ENCODE peak calls at places on chromosomes 12 and 14, in nine cellular contexts. One of them, this sample, is unnamed.

GRCh38 chr14:105087308-105087962 is 22.2 kb upstream of the GPR132 start:
- DNase-seq in OCI-LY7: no peak
- DNase-seq in heart right ventricle: peak
- DNase-seq in uterus: peak
- DNase-seq in GM23248: peak
- DNase-seq in body of pancreas: peak
- DNase-seq in CD4-positive, alpha-beta memory T cell: no peak
- DNase-seq in trophoblast cell: peak
- DNase-seq in caudate nucleus: no peak
- DNase-seq in this sample: peak

GRCh38 chr12:67705394-67706370 is 57.1 kb downstream of the DYRK2 start:
- DNase-seq in OCI-LY7: no peak
- DNase-seq in heart right ventricle: no peak
- DNase-seq in uterus: no peak
- DNase-seq in GM23248: peak
- DNase-seq in body of pancreas: no peak
- DNase-seq in CD4-positive, alpha-beta memory T cell: no peak
- DNase-seq in trophoblast cell: no peak
- DNase-seq in caudate nucleus: no peak
- DNase-seq in this sample: no peak

GRCh38 chr14:54776361-54777001 is 126.1 kb downstream of the GCH1 start:
- DNase-seq in OCI-LY7: no peak
- DNase-seq in heart right ventricle: peak
- DNase-seq in uterus: no peak
- DNase-seq in GM23248: peak
- DNase-seq in body of pancreas: peak
- DNase-seq in CD4-positive, alpha-beta memory T cell: peak
- DNase-seq in trophoblast cell: no peak
- DNase-seq in caudate nucleus: no peak
- DNase-seq in this sample: no peak

GRCh38 chr12:66823857-66824570 is 145.1 kb upstream of the GRIP1 start:
- DNase-seq in OCI-LY7: no peak
- DNase-seq in heart right ventricle: no peak
- DNase-seq in uterus: no peak
- DNase-seq in GM23248: no peak
- DNase-seq in body of pancreas: no peak
- DNase-seq in CD4-positive, alpha-beta memory T cell: no peak
- DNase-seq in trophoblast cell: peak
- DNase-seq in caudate nucleus: no peak
- DNase-seq in this sample: no peak

GRCh38 chr14:101151930-101152310 is 248.4 kb upstream of the RTL1 start:
- DNase-seq in OCI-LY7: no peak
- DNase-seq in heart right ventricle: no peak
- DNase-seq in uterus: no peak
- DNase-seq in GM23248: peak
- DNase-seq in body of pancreas: no peak
- DNase-seq in CD4-positive, alpha-beta memory T cell: no peak
- DNase-seq in trophoblast cell: no peak
- DNase-seq in caudate nucleus: no peak
- DNase-seq in this sample: no peak

GRCh38 chr12:77120695-77121094 is 55.3 kb upstream of the E2F7 start:
- DNase-seq in OCI-LY7: no peak
- DNase-seq in heart right ventricle: no peak
- DNase-seq in uterus: no peak
- DNase-seq in GM23248: peak
- DNase-seq in body of pancreas: no peak
- DNase-seq in CD4-positive, alpha-beta memory T cell: no peak
- DNase-seq in trophoblast cell: no peak
- DNase-seq in caudate nucleus: no peak
- DNase-seq in this sample: no peak

GRCh38 chr14:80634106-80634758 is 307.3 kb downstream of the CEP128 start:
- DNase-seq in OCI-LY7: no peak
- DNase-seq in heart right ventricle: no peak
- DNase-seq in uterus: no peak
- DNase-seq in GM23248: peak
- DNase-seq in body of pancreas: no peak
- DNase-seq in CD4-positive, alpha-beta memory T cell: no peak
- DNase-seq in trophoblast cell: no peak
- DNase-seq in caudate nucleus: no peak
- DNase-seq in this sample: no peak

GRCh38 chr14:55718551-55718950 is 138.5 kb downstream of the KTN1 start:
- DNase-seq in OCI-LY7: no peak
- DNase-seq in heart right ventricle: no peak
- DNase-seq in uterus: no peak
- DNase-seq in GM23248: no peak
- DNase-seq in body of pancreas: no peak
- DNase-seq in CD4-positive, alpha-beta memory T cell: no peak
- DNase-seq in trophoblast cell: no peak
- DNase-seq in caudate nucleus: no peak
- DNase-seq in this sample: no peak

GRCh38 chr12:44889162-44889561 is 13.0 kb upstream of the NELL2 start:
- DNase-seq in OCI-LY7: no peak
- DNase-seq in heart right ventricle: no peak
- DNase-seq in uterus: no peak
- DNase-seq in GM23248: no peak
- DNase-seq in body of pancreas: no peak
- DNase-seq in CD4-positive, alpha-beta memory T cell: no peak
- DNase-seq in trophoblast cell: no peak
- DNase-seq in caudate nucleus: no peak
- DNase-seq in this sample: no peak

GRCh38 chr12:115203661-115204060 is 519.7 kb upstream of the TBX3 start:
- DNase-seq in OCI-LY7: no peak
- DNase-seq in heart right ventricle: no peak
- DNase-seq in uterus: no peak
- DNase-seq in GM23248: peak
- DNase-seq in body of pancreas: no peak
- DNase-seq in CD4-positive, alpha-beta memory T cell: no peak
- DNase-seq in trophoblast cell: no peak
- DNase-seq in caudate nucleus: no peak
- DNase-seq in this sample: no peak

GRCh38 chr12:47612953-47613352 is 92.9 kb downstream of the RPAP3 start:
- DNase-seq in OCI-LY7: no peak
- DNase-seq in heart right ventricle: no peak
- DNase-seq in uterus: no peak
- DNase-seq in GM23248: no peak
- DNase-seq in body of pancreas: no peak
- DNase-seq in CD4-positive, alpha-beta memory T cell: no peak
- DNase-seq in trophoblast cell: no peak
- DNase-seq in caudate nucleus: no peak
- DNase-seq in this sample: no peak

GRCh38 chr12:4148418-4149056 is 125.0 kb upstream of the CCND2 start:
- DNase-seq in OCI-LY7: peak
- DNase-seq in heart right ventricle: peak
- DNase-seq in uterus: no peak
- DNase-seq in GM23248: no peak
- DNase-seq in body of pancreas: peak
- DNase-seq in CD4-positive, alpha-beta memory T cell: peak
- DNase-seq in trophoblast cell: peak
- DNase-seq in caudate nucleus: no peak
- DNase-seq in this sample: peak

GRCh38 chr14:85530626-85531025 is 682 bp downstream of the FLRT2 start:
- DNase-seq in OCI-LY7: no peak
- DNase-seq in heart right ventricle: no peak
- DNase-seq in uterus: no peak
- DNase-seq in GM23248: peak
- DNase-seq in body of pancreas: no peak
- DNase-seq in CD4-positive, alpha-beta memory T cell: no peak
- DNase-seq in trophoblast cell: no peak
- DNase-seq in caudate nucleus: no peak
- DNase-seq in this sample: no peak

GRCh38 chr14:85531141-85531593 is 1.2 kb downstream of the FLRT2 start:
- DNase-seq in OCI-LY7: no peak
- DNase-seq in heart right ventricle: peak
- DNase-seq in uterus: peak
- DNase-seq in GM23248: peak
- DNase-seq in body of pancreas: peak
- DNase-seq in CD4-positive, alpha-beta memory T cell: no peak
- DNase-seq in trophoblast cell: no peak
- DNase-seq in caudate nucleus: no peak
- DNase-seq in this sample: no peak

GRCh38 chr14:85528882-85529585 is 910 bp upstream of the FLRT2 start:
- DNase-seq in OCI-LY7: no peak
- DNase-seq in heart right ventricle: no peak
- DNase-seq in uterus: no peak
- DNase-seq in GM23248: peak
- DNase-seq in body of pancreas: peak
- DNase-seq in CD4-positive, alpha-beta memory T cell: no peak
- DNase-seq in trophoblast cell: peak
- DNase-seq in caudate nucleus: no peak
- DNase-seq in this sample: no peak

GRCh38 chr14:85528080-85528881 is 1.7 kb upstream of the FLRT2 start:
- DNase-seq in OCI-LY7: no peak
- DNase-seq in heart right ventricle: no peak
- DNase-seq in uterus: no peak
- DNase-seq in GM23248: peak
- DNase-seq in body of pancreas: peak
- DNase-seq in CD4-positive, alpha-beta memory T cell: no peak
- DNase-seq in trophoblast cell: no peak
- DNase-seq in caudate nucleus: no peak
- DNase-seq in this sample: peak

GRCh38 chr14:85529803-85530574 is at the start of gene FLRT2:
- DNase-seq in OCI-LY7: no peak
- DNase-seq in heart right ventricle: peak
- DNase-seq in uterus: peak
- DNase-seq in GM23248: peak
- DNase-seq in body of pancreas: peak
- DNase-seq in CD4-positive, alpha-beta memory T cell: no peak
- DNase-seq in trophoblast cell: no peak
- DNase-seq in caudate nucleus: no peak
- DNase-seq in this sample: no peak
- H3K27ac ChIP-seq in OCI-LY7: no peak
- H3K27ac ChIP-seq in heart right ventricle: peak
- H3K27ac ChIP-seq in uterus: peak
- H3K27ac ChIP-seq in GM23248: peak
- H3K27ac ChIP-seq in body of pancreas: peak
- H3K27ac ChIP-seq in CD4-positive, alpha-beta memory T cell: no peak
- H3K27ac ChIP-seq in trophoblast cell: no peak
- H3K27ac ChIP-seq in caudate nucleus: peak
- H3K27ac ChIP-seq in this sample: no peak

GRCh38 chr12:46406352-46407027 is 33.9 kb upstream of the SLC38A2 start:
- DNase-seq in OCI-LY7: no peak
- DNase-seq in heart right ventricle: no peak
- DNase-seq in uterus: no peak
- DNase-seq in GM23248: peak
- DNase-seq in body of pancreas: no peak
- DNase-seq in CD4-positive, alpha-beta memory T cell: no peak
- DNase-seq in trophoblast cell: no peak
- DNase-seq in caudate nucleus: no peak
- DNase-seq in this sample: no peak
- H3K27ac ChIP-seq in OCI-LY7: no peak
- H3K27ac ChIP-seq in heart right ventricle: no peak
- H3K27ac ChIP-seq in uterus: peak
- H3K27ac ChIP-seq in GM23248: no peak
- H3K27ac ChIP-seq in body of pancreas: no peak
- H3K27ac ChIP-seq in CD4-positive, alpha-beta memory T cell: no peak
- H3K27ac ChIP-seq in trophoblast cell: no peak
- H3K27ac ChIP-seq in caudate nucleus: no peak
- H3K27ac ChIP-seq in this sample: no peak

DNA sequence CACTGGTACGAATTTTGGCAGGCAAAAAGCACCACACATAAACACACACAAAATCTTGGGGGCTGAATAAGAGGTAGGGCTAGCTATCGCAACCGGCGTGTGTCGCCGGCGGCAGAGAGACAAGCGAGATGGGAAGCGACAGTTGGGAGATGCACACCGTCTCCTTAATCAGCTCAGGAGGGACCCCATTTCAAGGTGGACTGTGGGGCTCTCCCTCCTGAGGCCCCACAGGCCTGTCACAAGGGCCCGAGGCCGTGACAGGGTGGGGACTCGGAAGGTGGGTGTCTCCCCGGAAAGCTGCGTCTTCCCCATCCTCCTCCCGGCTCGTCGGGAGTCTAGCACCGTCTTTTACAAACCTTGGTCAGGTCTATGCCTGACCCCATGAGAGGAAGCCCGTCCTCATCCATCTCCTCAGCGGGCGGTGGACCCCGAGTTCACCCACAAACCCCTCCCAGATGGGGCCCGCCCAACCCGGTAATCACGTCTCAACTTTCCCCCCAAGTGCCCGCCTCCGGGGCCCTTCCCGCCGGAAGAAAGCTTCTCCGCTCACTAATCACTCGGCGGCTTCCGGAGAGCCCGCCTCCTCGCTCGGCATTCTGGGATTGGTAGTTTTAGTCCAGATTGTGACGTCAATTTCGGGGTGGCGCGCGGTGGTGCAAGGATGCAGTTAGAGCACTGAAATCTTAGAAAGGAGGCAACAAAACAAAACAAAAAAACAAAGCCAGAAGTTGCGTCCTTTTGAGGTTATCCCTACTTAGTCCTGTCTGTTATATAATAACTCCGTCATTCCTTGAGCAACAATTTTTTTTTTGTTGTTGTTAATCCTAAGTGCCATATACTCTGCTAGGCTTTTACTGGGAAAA is at the start of gene WASHC3:
- DNase-seq in OCI-LY7: peak
- DNase-seq in heart right ventricle: peak
- DNase-seq in uterus: peak
- DNase-seq in GM23248: peak
- DNase-seq in body of pancreas: peak
- DNase-seq in CD4-positive, alpha-beta memory T cell: peak
- DNase-seq in trophoblast cell: peak
- DNase-seq in caudate nucleus: peak
- DNase-seq in this sample: peak
- H3K27ac ChIP-seq in OCI-LY7: peak
- H3K27ac ChIP-seq in heart right ventricle: peak
- H3K27ac ChIP-seq in uterus: peak
- H3K27ac ChIP-seq in GM23248: peak
- H3K27ac ChIP-seq in body of pancreas: peak
- H3K27ac ChIP-seq in CD4-positive, alpha-beta memory T cell: peak
- H3K27ac ChIP-seq in trophoblast cell: no peak
- H3K27ac ChIP-seq in caudate nucleus: peak
- H3K27ac ChIP-seq in this sample: peak

GRCh38 chr14:92516344-92516965 is 2.9 kb downstream of the RIN3 start:
- DNase-seq in OCI-LY7: no peak
- DNase-seq in heart right ventricle: no peak
- DNase-seq in uterus: no peak
- DNase-seq in GM23248: no peak
- DNase-seq in body of pancreas: no peak
- DNase-seq in CD4-positive, alpha-beta memory T cell: no peak
- DNase-seq in trophoblast cell: no peak
- DNase-seq in caudate nucleus: no peak
- DNase-seq in this sample: no peak
- H3K27ac ChIP-seq in OCI-LY7: no peak
- H3K27ac ChIP-seq in heart right ventricle: peak
- H3K27ac ChIP-seq in uterus: no peak
- H3K27ac ChIP-seq in GM23248: no peak
- H3K27ac ChIP-seq in body of pancreas: no peak
- H3K27ac ChIP-seq in CD4-positive, alpha-beta memory T cell: no peak
- H3K27ac ChIP-seq in trophoblast cell: no peak
- H3K27ac ChIP-seq in caudate nucleus: no peak
- H3K27ac ChIP-seq in this sample: no peak

DNA sequence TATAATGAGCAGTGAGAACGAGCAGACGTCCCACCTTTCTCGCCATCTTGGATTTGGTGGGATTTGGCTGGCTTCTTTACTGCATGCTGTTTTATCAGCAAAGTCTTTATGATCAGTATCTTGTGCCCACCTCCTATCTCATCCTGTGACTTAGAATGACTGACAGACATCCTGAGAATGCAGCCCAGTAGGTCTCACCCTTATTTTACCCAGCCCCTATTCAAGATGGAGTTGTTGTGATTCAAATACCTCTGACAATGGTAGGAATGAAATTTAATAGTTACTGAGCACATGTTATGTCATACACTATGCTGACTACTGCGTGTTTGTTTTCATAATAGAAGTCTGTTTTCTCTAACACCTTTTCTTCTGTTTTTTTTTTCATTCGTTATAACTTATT is 1.9 kb downstream of the TMTC3 start:
- DNase-seq in OCI-LY7: no peak
- DNase-seq in heart right ventricle: no peak
- DNase-seq in uterus: no peak
- DNase-seq in GM23248: no peak
- DNase-seq in body of pancreas: no peak
- DNase-seq in CD4-positive, alpha-beta memory T cell: no peak
- DNase-seq in trophoblast cell: peak
- DNase-seq in caudate nucleus: no peak
- DNase-seq in this sample: no peak
- H3K27ac ChIP-seq in OCI-LY7: no peak
- H3K27ac ChIP-seq in heart right ventricle: no peak
- H3K27ac ChIP-seq in uterus: no peak
- H3K27ac ChIP-seq in GM23248: no peak
- H3K27ac ChIP-seq in body of pancreas: no peak
- H3K27ac ChIP-seq in CD4-positive, alpha-beta memory T cell: no peak
- H3K27ac ChIP-seq in trophoblast cell: no peak
- H3K27ac ChIP-seq in caudate nucleus: no peak
- H3K27ac ChIP-seq in this sample: no peak

This sample was measured in substantia nigra.